ENCODE peak calls at places on chromosomes 7 and 10, in five cellular contexts. Z is CD4-positive, alpha-beta memory T cell; X is A549; S is breast epithelium; F is MM.1S. T is an unnamed sample. For H3K4me1 and H3K9me3, the result is how much of the 10 kb centered on the place peaks cover.

GRCh38 chr10:117007080-117007479 is 2.1 kb upstream of the SHTN1 start:
- DNase-seq in Z (no peak), X (peak), S (no peak), F (no peak), T (no peak)

GRCh38 chr7:65746398-65746669 is 126.5 kb upstream of the VKORC1L1 start:
- DNase-seq in Z (no peak), X (peak), S (no peak), F (no peak), T (no peak)

GRCh38 chr10:91617073-91617580 is 15.7 kb downstream of the PPP1R3C start:
- DNase-seq in Z (no peak), X (peak), S (no peak), F (no peak), T (no peak)

GRCh38 chr7:123727071-123727837 is 21.5 kb downstream of the WASL start:
- DNase-seq in Z (no peak), X (peak), S (no peak), F (no peak), T (no peak)

GRCh38 chr10:50421026-50421719 is 169.9 kb upstream of the ASAH2 start:
- DNase-seq in Z (no peak), X (peak), S (no peak), F (peak), T (no peak)

GRCh38 chr7:15561840-15562239 is at the start of gene AGMO:
- DNase-seq in Z (no peak), X (peak), S (no peak), F (no peak), T (no peak)

GRCh38 chr10:125283191-125283590 is 122.8 kb upstream of the CTBP2 start:
- DNase-seq in Z (no peak), X (no peak), S (no peak), F (no peak), T (no peak)

GRCh38 chr7:137983308-137984008 is 18.4 kb downstream of the CREB3L2 start:
- DNase-seq in Z (no peak), X (no peak), S (no peak), F (no peak), T (no peak)

GRCh38 chr10:34739915-34740314 is 75.2 kb downstream of the PARD3 start:
- DNase-seq in Z (no peak), X (no peak), S (peak), F (peak), T (no peak)

GRCh38 chr10:11869743-11870460 is 46.7 kb downstream of the PROSER2 start:
- DNase-seq in Z (no peak), X (no peak), S (no peak), F (no peak), T (no peak)

GRCh38 chr10:120948889-120949382 is 97.8 kb downstream of the WDR11 start:
- DNase-seq in Z (no peak), X (no peak), S (peak), F (peak), T (peak)

GRCh38 chr7:130944997-130945396 is 211.0 kb upstream of the KLF14 start:
- DNase-seq in Z (no peak), X (no peak), S (no peak), F (no peak), T (no peak)

GRCh38 chr7:155752756-155753445 is 59.4 kb downstream of the SHH start:
- DNase-seq in Z (no peak), X (no peak), S (no peak), F (peak), T (no peak)

GRCh38 chr10:122298598-122299301 is 27.7 kb downstream of the BTBD16 start:
- DNase-seq in Z (peak), X (peak), S (peak), F (peak), T (peak)

GRCh38 chr10:29160110-29160669 is 128.7 kb upstream of the LYZL1 start:
- DNase-seq in Z (no peak), X (peak), S (peak), F (no peak), T (no peak)

GRCh38 chr10:113576853-113577252 is 24.0 kb downstream of the HABP2 start:
- DNase-seq in Z (no peak), X (no peak), S (no peak), F (peak), T (no peak)

GRCh38 chr7:126856691-126857291 is 395.9 kb downstream of the GRM8 start:
- DNase-seq in Z (no peak), X (peak), S (no peak), F (peak), T (no peak)

GRCh38 chr10:98349508-98349922 is 65.5 kb downstream of the PYROXD2 start:
- DNase-seq in Z (no peak), X (no peak), S (no peak), F (no peak), T (no peak)

GRCh38 chr7:38541440-38541839 is 89.7 kb downstream of the AMPH start:
- DNase-seq in Z (no peak), X (no peak), S (no peak), F (no peak), T (no peak)

GRCh38 chr10:83908506-83908905 is 230.8 kb upstream of the GHITM start:
- DNase-seq in Z (no peak), X (no peak), S (no peak), F (peak), T (no peak)

GRCh38 chr7:29858080-29858951 is 52.0 kb downstream of the WIPF3 start:
- DNase-seq in Z (no peak), X (no peak), S (no peak), F (no peak), T (no peak)

GRCh38 chr7:30179016-30179436 is 44.2 kb downstream of the MTURN start:
- DNase-seq in Z (no peak), X (no peak), S (no peak), F (peak), T (no peak)

GRCh38 chr7:122425731-122426130 is 121.2 kb upstream of the FEZF1 start:
- DNase-seq in Z (no peak), X (no peak), S (no peak), F (no peak), T (no peak)

GRCh38 chr10:31927597-31928530 is 767 bp downstream of the ARHGAP12 start:
- DNase-seq in Z (peak), X (peak), S (peak), F (peak), T (peak)

GRCh38 chr10:126439947-126440346 is 51.7 kb upstream of the ADAM12 start:
- DNase-seq in Z (no peak), X (peak), S (no peak), F (no peak), T (no peak)

GRCh38 chr10:97022616-97023015 is 163.1 kb downstream of the SLIT1 start:
- DNase-seq in Z (no peak), X (no peak), S (no peak), F (no peak), T (no peak)

GRCh38 chr10:86333813-86334514 is 32.6 kb downstream of the GRID1 start:
- DNase-seq in Z (no peak), X (no peak), S (no peak), F (no peak), T (no peak)

GRCh38 chr10:89644691-89644966 is 413 bp downstream of the PANK1 start:
- DNase-seq in Z (no peak), X (no peak), S (no peak), F (peak), T (no peak)

GRCh38 chr7:118109607-118110006 is 74.4 kb upstream of the LSM8 start:
- DNase-seq in Z (no peak), X (peak), S (no peak), F (no peak), T (no peak)

GRCh38 chr7:50610521-50611277 is 45.5 kb upstream of the DDC start:
- DNase-seq in Z (peak), X (no peak), S (no peak), F (no peak), T (peak)

GRCh38 chr10:6667679-6668270 is 87.7 kb upstream of the PRKCQ start:
- DNase-seq in Z (no peak), X (peak), S (no peak), F (peak), T (no peak)

GRCh38 chr10:36888925-36889573 is 236.3 kb upstream of the ANKRD30A start:
- DNase-seq in Z (no peak), X (peak), S (no peak), F (peak), T (no peak)

GRCh38 chr7:135492151-135492550 is 17.8 kb downstream of the CNOT4 start:
- DNase-seq in Z (no peak), X (no peak), S (no peak), F (no peak), T (no peak)

GRCh38 chr7:149846436-149847046 is 8.4 kb downstream of the ZNF862 start:
- DNase-seq in Z (no peak), X (no peak), S (no peak), F (no peak), T (no peak)

GRCh38 chr7:128691227-128691626 is 19.1 kb downstream of the GARIN1A start:
- DNase-seq in Z (no peak), X (no peak), S (no peak), F (no peak), T (no peak)

GRCh38 chr7:151247611-151248176 is 800 bp downstream of the SMARCD3 start:
- DNase-seq in Z (no peak), X (no peak), S (no peak), F (no peak), T (no peak)

GRCh38 chr10:30455816-30456215 is 21.8 kb downstream of the MAP3K8 start:
- DNase-seq in Z (no peak), X (no peak), S (no peak), F (peak), T (no peak)

GRCh38 chr7:18320422-18320821 is 175.1 kb upstream of the HDAC9 start:
- DNase-seq in Z (no peak), X (no peak), S (no peak), F (no peak), T (no peak)

GRCh38 chr7:27031289-27032172 is 64.3 kb downstream of the HOXA1 start:
- DNase-seq in Z (no peak), X (no peak), S (no peak), F (peak), T (no peak)

GRCh38 chr7:29281782-29282541 is 87.4 kb downstream of the CHN2 start:
- DNase-seq in Z (no peak), X (no peak), S (no peak), F (no peak), T (no peak)

GRCh38 chr7:5694221-5694754 is 87.2 kb downstream of the RNF216 start:
- DNase-seq in Z (no peak), X (no peak), S (no peak), F (no peak), T (no peak)

GRCh38 chr7:5695037-5695708 is 86.3 kb downstream of the RNF216 start:
- DNase-seq in Z (peak), X (no peak), S (peak), F (no peak), T (peak)

GRCh38 chr7:5697754-5698487 is 83.5 kb downstream of the RNF216 start:
- DNase-seq in Z (no peak), X (no peak), S (no peak), F (no peak), T (no peak)

GRCh38 chr7:5695709-5696345 is 85.6 kb downstream of the RNF216 start:
- DNase-seq in Z (no peak), X (no peak), S (no peak), F (no peak), T (no peak)

GRCh38 chr7:5696346-5697100 is 84.9 kb downstream of the RNF216 start:
- DNase-seq in Z (no peak), X (no peak), S (no peak), F (no peak), T (no peak)
- H3K4me1 ChIP-seq in Z (half or more), X (under half), S (under half), F (under half), T (half or more)

DNA sequence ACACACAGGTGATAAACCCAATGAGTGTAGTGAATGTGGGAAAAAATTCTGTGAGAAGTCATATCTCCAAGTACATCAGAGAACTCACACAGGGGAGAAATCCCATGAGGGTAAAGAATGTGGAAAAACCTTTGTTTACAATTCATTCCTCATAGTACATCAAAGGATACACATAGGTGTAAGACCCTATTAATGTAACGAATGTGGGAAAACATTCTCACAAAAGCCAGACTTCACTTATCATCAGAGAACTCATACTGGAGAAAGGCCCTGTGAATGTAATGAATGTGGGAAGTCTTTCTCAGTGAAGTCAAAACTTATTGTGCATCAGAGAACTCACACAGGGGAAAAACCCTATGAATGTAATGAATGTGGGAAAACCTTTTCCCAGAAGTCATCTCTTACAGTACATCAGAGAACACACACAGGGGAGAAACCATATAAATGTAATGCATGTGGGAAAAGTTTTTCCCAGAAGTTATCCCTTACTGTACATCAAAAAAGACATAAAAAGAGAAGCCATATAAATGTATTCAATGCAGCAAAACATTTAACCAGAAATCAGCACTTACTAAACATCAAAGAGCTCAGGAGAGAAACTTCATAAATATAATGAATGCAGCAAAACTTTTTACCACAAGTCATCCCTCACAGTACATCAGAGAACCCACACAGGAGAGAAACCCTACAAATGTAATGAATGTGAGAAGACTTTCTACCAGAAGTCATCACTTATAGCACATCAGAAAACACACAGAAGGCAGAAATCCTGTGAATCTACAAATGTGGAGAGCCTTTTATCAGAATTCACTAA is 49.8 kb downstream of the ZNF239 start:
- DNase-seq in Z (no peak), X (peak), S (no peak), F (no peak), T (no peak)
- H3K9me3 ChIP-seq in Z (under half), X (half or more), S (half or more), F (under half), T (under half)

GRCh38 chr10:8221481-8221880 is 167.0 kb downstream of the GATA3 start:
- DNase-seq in Z (no peak), X (no peak), S (no peak), F (no peak), T (no peak)
- H3K4me3 ChIP-seq in Z (no peak), X (no peak), S (no peak), F (no peak), T (no peak)

GRCh38 chr7:4730276-4730675 is 45.1 kb upstream of the AP5Z1 start:
- DNase-seq in Z (no peak), X (no peak), S (no peak), F (no peak), T (no peak)

GRCh38 chr7:4730971-4731370 is 44.5 kb upstream of the AP5Z1 start:
- DNase-seq in Z (no peak), X (no peak), S (no peak), F (no peak), T (no peak)

GRCh38 chr7:4727914-4728705 is 46.0 kb downstream of the FOXK1 start:
- DNase-seq in Z (no peak), X (no peak), S (no peak), F (no peak), T (no peak)

GRCh38 chr7:4731803-4732202 is 43.6 kb upstream of the AP5Z1 start:
- DNase-seq in Z (no peak), X (no peak), S (no peak), F (no peak), T (no peak)

DNA sequence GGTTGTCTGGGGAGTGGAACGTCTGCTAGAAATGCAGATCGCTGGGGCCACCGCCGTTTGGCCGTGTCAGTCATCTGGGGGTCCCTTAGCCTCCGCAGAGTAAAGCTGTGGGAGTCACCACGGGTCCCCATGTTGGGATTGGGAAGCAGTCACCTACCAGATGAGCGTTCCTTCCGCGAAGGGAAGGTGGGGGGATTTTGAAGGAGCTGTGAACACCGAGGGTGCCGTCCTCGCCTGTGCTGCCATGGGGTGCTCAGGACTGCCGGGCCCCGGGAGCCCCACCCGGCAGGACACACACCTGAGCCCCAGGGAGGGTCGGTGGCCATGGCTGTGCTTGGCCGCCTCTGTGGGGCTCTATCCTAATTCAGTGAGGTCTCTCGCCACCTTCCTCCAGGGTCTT is 46.2 kb upstream of the AP5Z1 start:
- DNase-seq in Z (no peak), X (no peak), S (no peak), F (no peak), T (no peak)
- H3K4me1 ChIP-seq in Z (under half), X (under half), S (under half), F (under half), T (under half)

GRCh38 chr7:8938036-8938435 is 504.6 kb downstream of the NXPH1 start:
- DNase-seq in Z (no peak), X (no peak), S (no peak), F (no peak), T (no peak)
- H3K9me3 ChIP-seq in Z (under half), X (under half), S (under half), F (under half), T (under half)

GRCh38 chr7:101970047-101970585 is 152.7 kb downstream of the CUX1 start:
- DNase-seq in Z (no peak), X (no peak), S (no peak), F (no peak), T (no peak)

GRCh38 chr7:101968720-101969466 is 151.5 kb downstream of the CUX1 start:
- DNase-seq in Z (no peak), X (no peak), S (no peak), F (no peak), T (no peak)

GRCh38 chr7:101973130-101973529 is 155.7 kb downstream of the CUX1 start:
- DNase-seq in Z (no peak), X (no peak), S (no peak), F (no peak), T (no peak)

GRCh38 chr7:101972627-101973026 is 155.2 kb downstream of the CUX1 start:
- DNase-seq in Z (no peak), X (no peak), S (no peak), F (no peak), T (no peak)

DNA sequence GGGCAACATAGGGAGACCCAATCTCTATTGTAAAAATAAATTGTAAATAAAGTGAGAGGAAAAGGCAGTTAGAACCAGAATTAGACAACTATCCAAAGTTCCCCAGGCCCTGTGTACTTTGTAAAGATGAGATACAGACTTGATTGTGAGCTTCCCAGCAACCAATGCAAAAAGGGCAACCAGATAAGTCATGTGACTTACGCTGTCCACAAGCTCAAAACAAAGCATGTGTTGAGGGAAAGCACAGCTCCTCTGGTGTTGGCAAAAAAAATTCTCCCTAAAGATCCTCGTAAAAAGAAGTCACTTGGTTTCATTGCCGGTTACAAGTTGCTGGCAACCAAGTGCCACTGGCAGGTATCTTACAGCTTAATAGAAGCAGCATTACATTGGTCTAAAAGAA is 154.0 kb downstream of the CUX1 start:
- DNase-seq in Z (no peak), X (peak), S (no peak), F (no peak), T (no peak)
- H3K4me3 ChIP-seq in Z (no peak), X (no peak), S (no peak), F (no peak), T (no peak)

GRCh38 chr10:69860290-69860689 is 58.6 kb downstream of the COL13A1 start:
- DNase-seq in Z (no peak), X (no peak), S (no peak), F (no peak), T (no peak)
- H3K4me1 ChIP-seq in Z (under half), X (under half), S (under half), F (under half), T (under half)

GRCh38 chr7:63072806-63073205 is 925.8 kb upstream of the ZNF722 start:
- DNase-seq in Z (no peak), X (no peak), S (no peak), F (no peak), T (no peak)

GRCh38 chr7:63071396-63071795 is 927.3 kb upstream of the ZNF722 start:
- DNase-seq in Z (no peak), X (no peak), S (no peak), F (no peak), T (no peak)

GRCh38 chr7:63073286-63073685 is 925.4 kb upstream of the ZNF722 start:
- DNase-seq in Z (no peak), X (no peak), S (no peak), F (no peak), T (no peak)

GRCh38 chr7:63070696-63071095 is 928.0 kb upstream of the ZNF722 start:
- DNase-seq in Z (no peak), X (no peak), S (no peak), F (no peak), T (no peak)

GRCh38 chr7:63071920-63072319 is 926.7 kb upstream of the ZNF722 start:
- DNase-seq in Z (no peak), X (no peak), S (no peak), F (no peak), T (no peak)
- H3K9me3 ChIP-seq in Z (under half), X (under half), S (under half), F (under half), T (under half)

DNA sequence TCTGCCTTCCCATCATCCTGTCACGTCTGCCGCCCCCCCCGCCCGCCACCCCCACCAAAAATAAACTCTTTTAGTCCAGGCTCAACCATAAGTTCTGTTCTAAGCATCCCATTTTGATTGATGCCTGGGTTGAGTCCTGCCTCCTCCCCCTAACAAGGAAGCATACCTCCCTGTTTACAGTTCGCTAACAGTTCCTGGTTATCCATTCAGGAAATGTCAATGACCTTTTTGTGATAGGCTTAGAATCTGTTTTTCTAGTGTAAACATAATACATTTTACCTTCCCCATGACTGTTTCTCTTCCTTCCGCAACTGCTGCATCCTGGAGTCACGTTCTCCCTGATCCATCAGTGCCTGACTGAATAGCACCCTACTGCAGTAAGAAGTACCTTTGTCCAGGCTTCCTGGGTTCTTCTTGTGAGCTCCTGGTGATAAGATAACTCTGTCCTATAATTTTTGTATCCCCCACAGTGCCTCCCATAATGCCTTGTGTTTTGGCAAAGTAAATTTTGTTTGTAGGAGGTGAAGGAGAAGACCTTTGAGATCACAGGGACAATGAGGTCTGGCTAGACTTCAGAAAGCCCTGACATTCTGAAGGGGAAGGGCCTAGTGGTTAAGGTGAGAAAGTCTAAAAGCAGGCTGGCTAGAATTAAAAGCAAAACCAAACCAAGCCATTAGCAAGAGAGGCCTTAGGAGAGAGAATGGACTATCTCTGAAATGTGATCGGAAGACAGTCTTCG is 7.3 kb downstream of the AGFG2 start:
- DNase-seq in Z (peak), X (peak), S (no peak), F (no peak), T (no peak)
- H3K4me3 ChIP-seq in Z (peak), X (peak), S (peak), F (no peak), T (peak)